ENCODE peak calls at places on chromosomes 3 and 15, in nine cellular contexts. One of them, this sample, is unnamed.

GRCh38 chr15:40871749-40872617 is 2.1 kb downstream of the RHOV start:
- DNase-seq in A549: no peak
- DNase-seq in AG09309: no peak
- DNase-seq in mucosa of descending colon: peak; percentile 82
- DNase-seq in PC-3: peak; percentile 80
- DNase-seq in fibroblast of mammary gland: no peak
- DNase-seq in kidney epithelial cell: no peak
- DNase-seq in cardiac muscle cell: no peak
- DNase-seq in lower leg skin: no peak
- DNase-seq in this sample: no peak

GRCh38 chr3:56219894-56220805 is 248.1 kb downstream of the ERC2 start:
- DNase-seq in A549: no peak
- DNase-seq in AG09309: no peak
- DNase-seq in mucosa of descending colon: no peak
- DNase-seq in PC-3: no peak
- DNase-seq in fibroblast of mammary gland: no peak
- DNase-seq in kidney epithelial cell: no peak
- DNase-seq in cardiac muscle cell: no peak
- DNase-seq in lower leg skin: no peak
- DNase-seq in this sample: no peak

GRCh38 chr3:133303430-133303829 is 96.4 kb upstream of the BFSP2 start:
- DNase-seq in A549: no peak
- DNase-seq in AG09309: no peak
- DNase-seq in mucosa of descending colon: no peak
- DNase-seq in PC-3: no peak
- DNase-seq in fibroblast of mammary gland: no peak
- DNase-seq in kidney epithelial cell: no peak
- DNase-seq in cardiac muscle cell: no peak
- DNase-seq in lower leg skin: no peak
- DNase-seq in this sample: no peak

GRCh38 chr15:65083262-65083701 is 6.7 kb downstream of the KBTBD13 start:
- DNase-seq in A549: no peak
- DNase-seq in AG09309: no peak
- DNase-seq in mucosa of descending colon: no peak
- DNase-seq in PC-3: no peak
- DNase-seq in fibroblast of mammary gland: peak; percentile 26
- DNase-seq in kidney epithelial cell: no peak
- DNase-seq in cardiac muscle cell: peak; percentile 58
- DNase-seq in lower leg skin: no peak
- DNase-seq in this sample: peak; percentile 32

GRCh38 chr3:15428539-15428938 is 1.1 kb downstream of the EAF1 start:
- DNase-seq in A549: no peak
- DNase-seq in AG09309: peak; percentile 41
- DNase-seq in mucosa of descending colon: no peak
- DNase-seq in PC-3: peak; percentile 61
- DNase-seq in fibroblast of mammary gland: peak; percentile 81
- DNase-seq in kidney epithelial cell: peak; percentile 14
- DNase-seq in cardiac muscle cell: peak; percentile 61
- DNase-seq in lower leg skin: peak; percentile 57
- DNase-seq in this sample: peak; percentile 14

GRCh38 chr3:143731776-143732175 is 116.5 kb downstream of the SLC9A9 start:
- DNase-seq in A549: no peak
- DNase-seq in AG09309: no peak
- DNase-seq in mucosa of descending colon: no peak
- DNase-seq in PC-3: no peak
- DNase-seq in fibroblast of mammary gland: peak; percentile 10
- DNase-seq in kidney epithelial cell: no peak
- DNase-seq in cardiac muscle cell: no peak
- DNase-seq in lower leg skin: no peak
- DNase-seq in this sample: no peak

GRCh38 chr3:42007785-42008184 is 45.9 kb upstream of the ULK4 start:
- DNase-seq in A549: no peak
- DNase-seq in AG09309: no peak
- DNase-seq in mucosa of descending colon: no peak
- DNase-seq in PC-3: no peak
- DNase-seq in fibroblast of mammary gland: no peak
- DNase-seq in kidney epithelial cell: no peak
- DNase-seq in cardiac muscle cell: no peak
- DNase-seq in lower leg skin: no peak
- DNase-seq in this sample: no peak

GRCh38 chr3:64832098-64832497 is 144.3 kb upstream of the ADAMTS9 start:
- DNase-seq in A549: no peak
- DNase-seq in AG09309: no peak
- DNase-seq in mucosa of descending colon: no peak
- DNase-seq in PC-3: no peak
- DNase-seq in fibroblast of mammary gland: no peak
- DNase-seq in kidney epithelial cell: no peak
- DNase-seq in cardiac muscle cell: no peak
- DNase-seq in lower leg skin: no peak
- DNase-seq in this sample: no peak

GRCh38 chr15:99421172-99421656 is 144.6 kb upstream of the MEF2A start:
- DNase-seq in A549: no peak
- DNase-seq in AG09309: no peak
- DNase-seq in mucosa of descending colon: peak; percentile 57
- DNase-seq in PC-3: no peak
- DNase-seq in fibroblast of mammary gland: no peak
- DNase-seq in kidney epithelial cell: no peak
- DNase-seq in cardiac muscle cell: peak; percentile 49
- DNase-seq in lower leg skin: peak; percentile 23
- DNase-seq in this sample: no peak

GRCh38 chr3:101936419-101937331 is 87.4 kb downstream of the NFKBIZ start:
- DNase-seq in A549: no peak
- DNase-seq in AG09309: peak; percentile 74
- DNase-seq in mucosa of descending colon: no peak
- DNase-seq in PC-3: peak; percentile 88
- DNase-seq in fibroblast of mammary gland: peak; percentile 92
- DNase-seq in kidney epithelial cell: peak; percentile 89
- DNase-seq in cardiac muscle cell: peak; percentile 89
- DNase-seq in lower leg skin: no peak
- DNase-seq in this sample: peak; percentile 94

GRCh38 chr3:88852606-88853005 is 254.8 kb upstream of the EPHA3 start:
- DNase-seq in A549: no peak
- DNase-seq in AG09309: no peak
- DNase-seq in mucosa of descending colon: no peak
- DNase-seq in PC-3: no peak
- DNase-seq in fibroblast of mammary gland: no peak
- DNase-seq in kidney epithelial cell: no peak
- DNase-seq in cardiac muscle cell: no peak
- DNase-seq in lower leg skin: no peak
- DNase-seq in this sample: no peak

GRCh38 chr3:174973465-174973864 is 114.3 kb downstream of the NAALADL2 start:
- DNase-seq in A549: no peak
- DNase-seq in AG09309: no peak
- DNase-seq in mucosa of descending colon: no peak
- DNase-seq in PC-3: peak; percentile 97
- DNase-seq in fibroblast of mammary gland: no peak
- DNase-seq in kidney epithelial cell: peak; percentile 9
- DNase-seq in cardiac muscle cell: no peak
- DNase-seq in lower leg skin: no peak
- DNase-seq in this sample: no peak

GRCh38 chr3:195151866-195152526 is 119.0 kb downstream of the XXYLT1 start:
- DNase-seq in A549: no peak
- DNase-seq in AG09309: no peak
- DNase-seq in mucosa of descending colon: no peak
- DNase-seq in PC-3: peak; percentile 84
- DNase-seq in fibroblast of mammary gland: peak; percentile 78
- DNase-seq in kidney epithelial cell: peak; percentile 39
- DNase-seq in cardiac muscle cell: peak; percentile 66
- DNase-seq in lower leg skin: no peak
- DNase-seq in this sample: peak; percentile 71

DNA sequence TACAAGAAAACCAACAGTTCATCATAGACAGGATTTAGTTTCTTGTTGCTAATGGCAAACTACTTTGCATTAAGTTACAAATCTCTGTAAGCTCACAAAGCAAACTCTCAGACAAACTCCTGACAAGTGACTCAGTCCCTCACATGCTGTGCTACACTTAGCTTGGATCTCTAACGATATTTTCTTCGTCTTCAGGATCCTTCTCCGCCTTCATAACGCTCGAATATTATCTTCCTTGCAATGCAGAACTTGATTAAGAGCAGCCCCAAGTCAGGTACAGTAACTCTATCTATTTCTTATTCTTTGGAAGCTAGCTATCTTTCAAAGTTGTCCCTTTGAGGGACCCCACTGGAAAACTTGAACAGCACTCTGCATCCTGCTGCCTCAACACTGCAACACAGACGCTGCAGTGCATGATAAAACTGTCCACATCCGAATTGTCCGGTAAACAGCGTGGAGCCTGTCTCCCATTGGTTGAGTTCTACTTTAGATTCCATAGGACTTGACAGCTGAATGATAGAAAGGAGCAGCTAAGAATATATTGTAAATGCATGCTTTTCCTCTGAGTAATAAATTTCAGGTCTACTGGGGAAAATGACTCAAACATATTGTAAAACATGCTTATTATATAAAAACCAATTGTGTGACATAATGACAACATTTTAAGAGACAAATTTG is 61.3 kb downstream of the UACA start:
- DNase-seq in A549: peak; percentile 37
- DNase-seq in AG09309: no peak
- DNase-seq in mucosa of descending colon: no peak
- DNase-seq in PC-3: peak; percentile 88
- DNase-seq in fibroblast of mammary gland: peak; percentile 76
- DNase-seq in kidney epithelial cell: no peak
- DNase-seq in cardiac muscle cell: peak; percentile 64
- DNase-seq in lower leg skin: no peak
- DNase-seq in this sample: peak; percentile 81
- H3K4me3 ChIP-seq in A549: no peak overlapping the region
- H3K4me3 ChIP-seq in AG09309: no peak overlapping the region
- H3K4me3 ChIP-seq in mucosa of descending colon: no peak overlapping the region
- H3K4me3 ChIP-seq in PC-3: peak overlapping the region; percentile 56
- H3K4me3 ChIP-seq in fibroblast of mammary gland: peak overlapping the region; percentile 36
- H3K4me3 ChIP-seq in kidney epithelial cell: no peak overlapping the region
- H3K4me3 ChIP-seq in cardiac muscle cell: peak overlapping the region; percentile 6
- H3K4me3 ChIP-seq in lower leg skin: no peak overlapping the region
- H3K4me3 ChIP-seq in this sample: peak overlapping the region; percentile 31

GRCh38 chr3:8423307-8423706 is 78.3 kb upstream of the LMCD1 start:
- DNase-seq in A549: no peak
- DNase-seq in AG09309: no peak
- DNase-seq in mucosa of descending colon: no peak
- DNase-seq in PC-3: no peak
- DNase-seq in fibroblast of mammary gland: no peak
- DNase-seq in kidney epithelial cell: no peak
- DNase-seq in cardiac muscle cell: no peak
- DNase-seq in lower leg skin: no peak
- DNase-seq in this sample: no peak
- TF ChIP-seq CTCF in A549: no peak
- TF ChIP-seq CTCF in AG09309: no peak
- TF ChIP-seq CTCF in mucosa of descending colon: no peak
- TF ChIP-seq CTCF in PC-3: no peak
- TF ChIP-seq CTCF in fibroblast of mammary gland: no peak
- TF ChIP-seq CTCF in kidney epithelial cell: no peak
- TF ChIP-seq CTCF in cardiac muscle cell: no peak
- TF ChIP-seq CTCF in lower leg skin: no peak
- TF ChIP-seq CTCF in this sample: no peak

DNA sequence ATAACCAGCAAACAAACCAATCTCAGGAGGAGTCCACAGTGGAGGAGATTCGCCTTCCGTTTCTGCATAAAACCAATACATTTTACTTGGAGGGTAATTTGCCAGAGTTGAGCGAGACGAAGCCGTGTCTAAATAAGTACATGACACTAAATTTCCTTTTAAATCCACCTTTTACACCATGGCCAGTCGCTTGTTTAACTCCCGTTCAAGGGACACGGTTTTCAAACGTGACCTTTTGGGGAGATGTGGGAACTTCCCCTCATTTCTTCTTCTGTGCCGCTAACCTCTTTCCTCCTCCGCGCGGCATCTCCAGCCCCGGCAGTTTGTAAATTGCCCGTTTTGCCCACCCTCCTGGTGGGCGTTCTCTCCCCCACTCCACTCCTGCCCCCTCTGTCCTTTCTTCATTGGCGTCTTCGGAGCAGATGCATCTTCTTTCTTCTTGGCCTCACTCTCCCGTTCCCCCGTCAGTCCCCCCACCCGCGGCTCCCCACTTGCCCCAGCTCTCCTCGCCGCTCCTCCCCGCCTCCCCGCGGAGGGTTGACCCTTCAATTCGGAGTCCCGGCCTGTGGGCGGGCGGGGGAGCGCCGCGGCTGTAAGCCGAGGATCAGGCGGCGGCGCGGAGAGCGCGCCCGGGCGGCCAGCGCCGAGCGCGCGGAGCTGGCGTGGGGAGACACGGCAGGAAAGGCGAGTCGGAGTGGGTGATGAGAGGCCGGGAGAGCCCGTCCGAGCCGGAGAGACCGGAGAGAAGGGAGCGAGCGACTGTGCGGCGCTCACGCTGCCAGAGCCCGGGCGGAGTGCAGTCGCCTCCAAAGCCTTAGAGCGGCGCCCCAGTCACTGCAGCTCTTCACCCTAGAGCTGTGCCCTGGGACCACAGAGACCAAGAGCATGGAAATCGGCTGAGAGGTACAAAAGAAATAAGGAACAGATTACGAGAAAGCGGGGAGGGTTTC is at the start of gene NLGN1:
- DNase-seq in A549: no peak
- DNase-seq in AG09309: peak; percentile 47
- DNase-seq in mucosa of descending colon: peak; percentile 27
- DNase-seq in PC-3: peak; percentile 17
- DNase-seq in fibroblast of mammary gland: peak; percentile 61
- DNase-seq in kidney epithelial cell: no peak
- DNase-seq in cardiac muscle cell: peak; percentile 82
- DNase-seq in lower leg skin: peak; percentile 91
- DNase-seq in this sample: peak; percentile 83
- H3K4me3 ChIP-seq in A549: peak within 1 kb of the TSS; percentile 48
- H3K4me3 ChIP-seq in AG09309: peak within 1 kb of the TSS; percentile 89
- H3K4me3 ChIP-seq in mucosa of descending colon: no peak within 1 kb of the TSS
- H3K4me3 ChIP-seq in PC-3: peak within 1 kb of the TSS; percentile 69
- H3K4me3 ChIP-seq in fibroblast of mammary gland: peak within 1 kb of the TSS; percentile 68
- H3K4me3 ChIP-seq in kidney epithelial cell: peak within 1 kb of the TSS; percentile 69
- H3K4me3 ChIP-seq in cardiac muscle cell: peak within 1 kb of the TSS; percentile 88
- H3K4me3 ChIP-seq in lower leg skin: peak within 1 kb of the TSS; percentile 57
- H3K4me3 ChIP-seq in this sample: peak within 1 kb of the TSS; percentile 71

GRCh38 chr15:70535955-70536338 is 227.4 kb downstream of the UACA start:
- DNase-seq in A549: no peak
- DNase-seq in AG09309: no peak
- DNase-seq in mucosa of descending colon: no peak
- DNase-seq in PC-3: no peak
- DNase-seq in fibroblast of mammary gland: no peak
- DNase-seq in kidney epithelial cell: no peak
- DNase-seq in cardiac muscle cell: no peak
- DNase-seq in lower leg skin: no peak
- DNase-seq in this sample: no peak

GRCh38 chr15:70530906-70531305 is 232.5 kb downstream of the UACA start:
- DNase-seq in A549: no peak
- DNase-seq in AG09309: no peak
- DNase-seq in mucosa of descending colon: no peak
- DNase-seq in PC-3: no peak
- DNase-seq in fibroblast of mammary gland: no peak
- DNase-seq in kidney epithelial cell: no peak
- DNase-seq in cardiac muscle cell: no peak
- DNase-seq in lower leg skin: peak; percentile 31
- DNase-seq in this sample: no peak

GRCh38 chr15:70535071-70535954 is 228.0 kb downstream of the UACA start:
- DNase-seq in A549: no peak
- DNase-seq in AG09309: no peak
- DNase-seq in mucosa of descending colon: peak; percentile 45
- DNase-seq in PC-3: no peak
- DNase-seq in fibroblast of mammary gland: no peak
- DNase-seq in kidney epithelial cell: no peak
- DNase-seq in cardiac muscle cell: no peak
- DNase-seq in lower leg skin: no peak
- DNase-seq in this sample: no peak

GRCh38 chr15:70532536-70533186 is 230.7 kb downstream of the UACA start:
- DNase-seq in A549: no peak
- DNase-seq in AG09309: no peak
- DNase-seq in mucosa of descending colon: no peak
- DNase-seq in PC-3: no peak
- DNase-seq in fibroblast of mammary gland: no peak
- DNase-seq in kidney epithelial cell: no peak
- DNase-seq in cardiac muscle cell: no peak
- DNase-seq in lower leg skin: no peak
- DNase-seq in this sample: no peak

GRCh38 chr15:70533931-70534742 is 229.2 kb downstream of the UACA start:
- DNase-seq in A549: no peak
- DNase-seq in AG09309: peak; percentile 18
- DNase-seq in mucosa of descending colon: no peak
- DNase-seq in PC-3: peak; percentile 35
- DNase-seq in fibroblast of mammary gland: no peak
- DNase-seq in kidney epithelial cell: no peak
- DNase-seq in cardiac muscle cell: no peak
- DNase-seq in lower leg skin: no peak
- DNase-seq in this sample: no peak
- TF ChIP-seq CTCF in A549: no peak
- TF ChIP-seq CTCF in AG09309: no peak
- TF ChIP-seq CTCF in mucosa of descending colon: no peak
- TF ChIP-seq CTCF in PC-3: no peak
- TF ChIP-seq CTCF in fibroblast of mammary gland: no peak
- TF ChIP-seq CTCF in kidney epithelial cell: no peak
- TF ChIP-seq CTCF in cardiac muscle cell: no peak
- TF ChIP-seq CTCF in lower leg skin: no peak
- TF ChIP-seq CTCF in this sample: no peak